ENCODE peak calls at places on chromosomes 1 and 21, in four cellular contexts. J is GM12878, R is H1, V is HepG2. U is an unnamed sample.

GRCh38 chr1:149849246-149849946 is 50.0 kb upstream of the BOLA1 start:
- DNase-seq in J (no peak), R (no peak), V (no peak), U (no peak)

GRCh38 chr1:200894712-200895447 is at the start of gene INAVA:
- DNase-seq in J (no peak), R (no peak), V (no peak), U (no peak)

GRCh38 chr1:224629965-224630364 is 13.8 kb downstream of the CNIH3 start:
- DNase-seq in J (no peak), R (no peak), V (no peak), U (no peak)

GRCh38 chr1:68319907-68320306 is 87.6 kb upstream of the WLS start:
- DNase-seq in J (no peak), R (no peak), V (no peak), U (no peak)

GRCh38 chr1:13808729-13809131 is 108.7 kb downstream of the PRDM2 start:
- DNase-seq in J (no peak), R (no peak), V (no peak), U (no peak)

GRCh38 chr1:13714851-13715250 is 14.9 kb downstream of the PRDM2 start:
- DNase-seq in J (no peak), R (no peak), V (no peak), U (no peak)

GRCh38 chr21:31604591-31605190 is 54.8 kb upstream of the SOD1 start:
- DNase-seq in J (peak), R (peak), V (peak), U (peak)

GRCh38 chr1:245960171-245960570 is 546.9 kb downstream of the SMYD3 start:
- DNase-seq in J (no peak), R (no peak), V (no peak), U (no peak)

GRCh38 chr1:8682573-8682972 is 134.9 kb downstream of the RERE start:
- DNase-seq in J (no peak), R (no peak), V (no peak), U (no peak)

GRCh38 chr1:47507921-47508894 is 70.4 kb downstream of the FOXD2 start:
- DNase-seq in J (no peak), R (peak), V (peak), U (peak)

GRCh38 chr1:156676820-156677615 is at the start of gene NES:
- DNase-seq in J (no peak), R (peak), V (peak), U (peak)

GRCh38 chr1:76065212-76065611 is 9.3 kb upstream of the ST6GALNAC3 start:
- DNase-seq in J (no peak), R (no peak), V (no peak), U (no peak)

GRCh38 chr21:36729301-36729970 is 30.5 kb downstream of the SIM2 start:
- DNase-seq in J (no peak), R (no peak), V (no peak), U (no peak)

GRCh38 chr1:57024855-57025254 is 59.0 kb upstream of the C8B start:
- DNase-seq in J (no peak), R (no peak), V (no peak), U (no peak)

GRCh38 chr1:198873696-198874230 is 234.9 kb downstream of the PTPRC start:
- DNase-seq in J (no peak), R (no peak), V (no peak), U (no peak)

GRCh38 chr21:44681861-44682579 is at the start of gene KRTAP12-1:
- DNase-seq in J (no peak), R (no peak), V (no peak), U (no peak)

GRCh38 chr1:94236021-94236491 is 1.3 kb downstream of the ARHGAP29 start:
- DNase-seq in J (no peak), R (no peak), V (no peak), U (peak)

GRCh38 chr1:208158640-208159541 is 85.3 kb downstream of the PLXNA2 start:
- DNase-seq in J (no peak), R (no peak), V (peak), U (no peak)

GRCh38 chr1:213539464-213539863 is 448.3 kb upstream of the PROX1 start:
- DNase-seq in J (no peak), R (no peak), V (no peak), U (no peak)

GRCh38 chr1:186967659-186968394 is 139.1 kb downstream of the PLA2G4A start:
- DNase-seq in J (no peak), R (no peak), V (no peak), U (no peak)

GRCh38 chr1:43947890-43948437 is 1.2 kb downstream of the IPO13 start:
- DNase-seq in J (no peak), R (no peak), V (peak), U (no peak)

GRCh38 chr1:30381266-30381665 is 342.1 kb downstream of the MATN1 start:
- DNase-seq in J (no peak), R (no peak), V (no peak), U (no peak)

GRCh38 chr1:200732438-200732837 is 6.3 kb upstream of the CAMSAP2 start:
- DNase-seq in J (no peak), R (no peak), V (no peak), U (no peak)

GRCh38 chr21:26918318-26919065 is 48.4 kb downstream of the ADAMTS5 start:
- DNase-seq in J (no peak), R (no peak), V (no peak), U (no peak)

GRCh38 chr1:27436204-27437159 is 44.1 kb downstream of the GPR3 start:
- DNase-seq in J (no peak), R (no peak), V (peak), U (no peak)

GRCh38 chr1:5451671-5452070 is 540.6 kb downstream of the NPHP4 start:
- DNase-seq in J (no peak), R (no peak), V (no peak), U (no peak)

GRCh38 chr1:168751195-168751650 is 22.2 kb upstream of the DPT start:
- DNase-seq in J (no peak), R (no peak), V (peak), U (no peak)

GRCh38 chr1:23079025-23079424 is 59.8 kb downstream of the KDM1A start:
- DNase-seq in J (no peak), R (no peak), V (no peak), U (no peak)

GRCh38 chr1:19066248-19066873 is 109.9 kb upstream of the IFFO2 start:
- DNase-seq in J (no peak), R (no peak), V (no peak), U (no peak)

GRCh38 chr21:36087362-36088138 is 17.7 kb downstream of the CBR1 start:
- DNase-seq in J (no peak), R (no peak), V (no peak), U (no peak)

GRCh38 chr1:221915764-221916163 is 173.9 kb upstream of the DUSP10 start:
- DNase-seq in J (no peak), R (no peak), V (no peak), U (no peak)

GRCh38 chr1:205504311-205505075 is at the start of gene CDK18:
- DNase-seq in J (no peak), R (peak), V (peak), U (peak)

GRCh38 chr1:99869304-99869703 is 19.1 kb downstream of the AGL start:
- DNase-seq in J (no peak), R (no peak), V (no peak), U (no peak)

GRCh38 chr21:27519357-27519756 is 552.5 kb upstream of the ADAMTS5 start:
- DNase-seq in J (no peak), R (no peak), V (no peak), U (no peak)

GRCh38 chr1:68758666-68759209 is 261.9 kb upstream of the DEPDC1 start:
- DNase-seq in J (no peak), R (no peak), V (no peak), U (no peak)

GRCh38 chr1:67834246-67834877 is 1.1 kb upstream of the GNG12 start:
- DNase-seq in J (no peak), R (no peak), V (no peak), U (no peak)

GRCh38 chr1:28893403-28894102 is 20.8 kb upstream of the EPB41 start:
- DNase-seq in J (no peak), R (peak), V (no peak), U (peak)

GRCh38 chr1:193237381-193237978 is 51.1 kb upstream of the B3GALT2 start:
- DNase-seq in J (no peak), R (no peak), V (no peak), U (no peak)

GRCh38 chr1:111515291-111516007 is 12.0 kb upstream of the ADORA3 start:
- DNase-seq in J (no peak), R (no peak), V (no peak), U (no peak)

GRCh38 chr1:67608661-67609571 is 76.1 kb upstream of the GADD45A start:
- DNase-seq in J (peak), R (no peak), V (no peak), U (no peak)

DNA sequence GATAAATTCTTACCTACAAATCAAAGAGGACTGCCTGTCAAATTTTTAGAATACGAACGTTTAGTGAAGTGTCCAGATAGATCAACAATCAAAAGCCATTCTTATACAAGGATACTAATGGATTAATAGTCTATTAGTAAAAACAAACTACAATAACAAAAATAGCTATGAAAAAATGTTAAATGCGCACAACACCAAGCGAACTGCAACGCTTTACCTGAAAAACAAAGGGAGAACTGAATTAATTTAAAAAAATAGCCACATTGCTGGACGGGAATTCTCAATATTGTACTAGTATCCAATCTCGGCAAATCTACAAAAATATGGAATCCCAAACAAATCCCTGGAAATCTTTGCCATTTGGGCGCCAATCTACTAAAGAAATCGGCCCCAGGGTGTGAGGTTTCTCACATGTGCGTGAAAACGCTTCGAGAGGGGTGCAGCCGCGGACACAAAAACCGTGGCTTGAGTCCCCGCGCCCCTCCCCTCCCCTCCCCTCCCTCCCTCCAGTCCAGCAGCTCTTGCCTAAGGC is 55.6 kb downstream of the TRAF5 start:
- DNase-seq in J (no peak), R (no peak), V (no peak), U (no peak)
- TF ChIP-seq SUZ12 in J (no peak), R (no peak), V (no peak), U (no peak)

DNA sequence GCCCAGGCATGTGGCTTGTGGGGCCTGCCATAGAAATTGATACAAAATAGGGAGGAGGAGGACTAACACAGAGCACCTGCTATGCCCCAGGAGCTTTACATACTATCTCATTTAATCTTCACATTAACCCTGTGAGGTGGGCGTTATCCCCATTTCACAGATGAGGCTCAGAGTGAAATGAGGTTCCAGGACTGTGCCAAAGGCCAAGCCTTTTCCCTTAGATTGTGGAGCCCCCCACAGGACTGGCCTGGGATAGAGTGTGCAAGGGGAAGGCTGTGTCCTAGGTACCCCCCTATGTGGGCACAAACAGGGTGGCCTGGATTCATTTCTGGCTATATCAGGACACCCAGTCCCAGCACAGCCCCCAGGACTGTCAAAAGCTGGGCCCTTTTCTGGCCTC is 2.2 kb upstream of the DDOST start:
- DNase-seq in J (no peak), R (no peak), V (no peak), U (no peak)
- TF ChIP-seq SUZ12 in J (no peak), R (no peak), V (no peak), U (no peak)

GRCh38 chr1:79716481-79716880 is 710.0 kb upstream of the ADGRL4 start:
- DNase-seq in J (no peak), R (no peak), V (no peak), U (no peak)
- TF ChIP-seq SUZ12 in J (no peak), R (no peak), V (no peak), U (no peak)

DNA sequence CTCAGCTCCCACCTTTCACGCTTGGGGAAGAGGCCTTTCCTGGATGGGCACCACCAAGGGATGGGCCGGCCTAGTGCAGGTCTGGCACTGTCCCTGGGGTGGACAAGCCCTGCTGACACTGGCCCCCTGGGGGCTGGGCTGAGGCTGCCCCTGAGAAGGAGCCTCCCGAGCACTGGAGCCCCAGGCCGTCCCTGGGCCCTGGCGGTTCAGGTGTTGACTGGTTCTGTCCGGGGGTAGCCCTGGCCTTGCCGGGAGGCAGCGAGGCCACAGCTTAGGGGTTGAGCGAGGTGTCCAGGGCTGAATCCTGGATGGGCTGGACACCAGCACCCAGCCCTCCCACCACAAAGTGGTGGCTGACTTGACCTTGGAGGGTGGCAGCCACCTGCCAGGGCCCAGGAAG is 49.7 kb upstream of the ACTRT2 start:
- DNase-seq in J (no peak), R (no peak), V (no peak), U (no peak)
- TF ChIP-seq SUZ12 in J (no peak), R (no peak), V (no peak), U (no peak)

GRCh38 chr1:15206418-15207030 is 40.5 kb upstream of the FHAD1 start:
- DNase-seq in J (peak), R (no peak), V (peak), U (no peak)
- TF ChIP-seq SUZ12 in J (no peak), R (no peak), V (no peak), U (no peak)

GRCh38 chr1:164660415-164661174 is 101.6 kb downstream of the PBX1 start:
- DNase-seq in J (peak), R (no peak), V (no peak), U (no peak)
- TF ChIP-seq SUZ12 in J (no peak), R (no peak), V (no peak), U (no peak)

GRCh38 chr1:59177756-59178155 is 119.1 kb upstream of the FGGY start:
- DNase-seq in J (no peak), R (no peak), V (no peak), U (no peak)

GRCh38 chr1:59180715-59181114 is 116.2 kb upstream of the FGGY start:
- DNase-seq in J (no peak), R (no peak), V (no peak), U (no peak)

GRCh38 chr1:59178803-59179202 is 118.1 kb upstream of the FGGY start:
- DNase-seq in J (no peak), R (no peak), V (no peak), U (no peak)

GRCh38 chr1:59179673-59180072 is 117.2 kb upstream of the FGGY start:
- DNase-seq in J (no peak), R (no peak), V (no peak), U (no peak)

GRCh38 chr1:59178339-59178744 is 118.6 kb upstream of the FGGY start:
- DNase-seq in J (no peak), R (no peak), V (no peak), U (no peak)
- TF ChIP-seq SUZ12 in J (no peak), R (no peak), V (no peak), U (no peak)

GRCh38 chr21:38145104-38145503 is 111.7 kb upstream of the KCNJ15 start:
- DNase-seq in J (no peak), R (no peak), V (no peak), U (no peak)
- TF ChIP-seq SUZ12 in J (no peak), R (no peak), V (no peak), U (no peak)

U was measured in HEK293T.